ENCODE peak calls at places on chromosomes 1 and 21, in five cellular contexts. C is thoracic aorta, B is psoas muscle, A is uterus, W is body of pancreas. M is an unnamed sample.

GRCh38 chr1:48470506-48470905 is 1.5 kb downstream of the SPATA6 start:
- DNase-seq in B (peak; percentile 57), W (peak; percentile 29), C (no peak), A (peak; percentile 42), M (peak; percentile 57)

GRCh38 chr21:18354947-18355346 is 48.6 kb downstream of the TMPRSS15 start:
- DNase-seq in B (no peak), A (no peak), C (no peak), W (no peak), M (no peak)

GRCh38 chr1:65952692-65953091 is 160.0 kb downstream of the PDE4B start:
- DNase-seq in B (no peak), C (no peak), W (no peak), A (no peak), M (no peak)

GRCh38 chr1:80731241-80731894 is 1069.4 kb upstream of the ADGRL2 start:
- DNase-seq in C (no peak), A (no peak), B (no peak), W (peak; percentile 39), M (peak; percentile 88)

GRCh38 chr1:229092377-229093257 is 178.3 kb upstream of the RAB4A start:
- DNase-seq in A (no peak), W (no peak), C (no peak), B (no peak), M (no peak)

GRCh38 chr1:207079706-207080246 is 8.9 kb upstream of the C4BPB start:
- DNase-seq in W (no peak), B (no peak), A (no peak), C (no peak), M (no peak)

GRCh38 chr1:165129568-165130164 is 226.8 kb downstream of the LMX1A start:
- DNase-seq in A (no peak), C (no peak), W (peak; percentile 68), B (peak; percentile 71), M (peak; percentile 72)

GRCh38 chr1:931380-932177 is 7.9 kb downstream of the SAMD11 start:
- DNase-seq in W (no peak), C (no peak), A (no peak), B (no peak), M (no peak)

GRCh38 chr1:178575611-178576331 is 62.9 kb downstream of the TEX35 start:
- DNase-seq in C (no peak), A (no peak), W (no peak), B (no peak), M (no peak)

GRCh38 chr1:59085101-59085500 is 211.8 kb upstream of the FGGY start:
- DNase-seq in A (no peak), C (no peak), W (no peak), B (no peak), M (no peak)

GRCh38 chr1:245301921-245302320 is 147.1 kb downstream of the KIF26B start:
- DNase-seq in C (no peak), B (no peak), W (no peak), A (no peak), M (no peak)

GRCh38 chr1:31241321-31241720 is 1.6 kb upstream of the NKAIN1 start:
- DNase-seq in A (no peak), B (no peak), W (no peak), C (no peak), M (no peak)

GRCh38 chr1:152998476-152998875 is 3.1 kb upstream of the SPRR3 start:
- DNase-seq in B (no peak), W (no peak), A (no peak), C (no peak), M (no peak)

GRCh38 chr21:33229099-33229775 is 501 bp upstream of the IFNAR2 start:
- DNase-seq in A (no peak), W (no peak), C (no peak), B (no peak), M (no peak)

GRCh38 chr1:230701895-230702768 is 11.8 kb downstream of the AGT start:
- DNase-seq in A (no peak), C (no peak), W (no peak), B (no peak), M (no peak)

GRCh38 chr1:202805886-202806511 is 2.2 kb downstream of the KDM5B start:
- DNase-seq in A (no peak), B (no peak), W (no peak), C (no peak), M (no peak)

GRCh38 chr1:4512622-4513021 is 141.8 kb upstream of the AJAP1 start:
- DNase-seq in A (peak; percentile 53), W (no peak), C (no peak), B (no peak), M (no peak)

GRCh38 chr1:43564617-43565348 is 34.1 kb downstream of the PTPRF start:
- DNase-seq in A (no peak), B (no peak), C (no peak), W (no peak), M (no peak)

GRCh38 chr1:239819075-239819474 is 272.6 kb upstream of the FMN2 start:
- DNase-seq in W (no peak), A (no peak), C (no peak), B (no peak), M (no peak)

GRCh38 chr1:46772571-46772970 is 26.3 kb upstream of the CYP4B1 start:
- DNase-seq in B (peak; percentile 61), W (no peak), C (no peak), A (no peak), M (no peak)

GRCh38 chr1:245856944-245857531 is 650.0 kb downstream of the SMYD3 start:
- DNase-seq in B (no peak), C (no peak), A (no peak), W (no peak), M (no peak)

GRCh38 chr21:15687208-15687607 is 42.6 kb upstream of the USP25 start:
- DNase-seq in W (no peak), C (no peak), B (no peak), A (no peak), M (no peak)

GRCh38 chr1:117952386-117952785 is 22.8 kb downstream of the WDR3 start:
- DNase-seq in C (no peak), W (no peak), B (no peak), A (no peak), M (no peak)

GRCh38 chr1:100440075-100440809 is 87.9 kb downstream of the CDC14A start:
- DNase-seq in C (no peak), W (no peak), B (no peak), A (no peak), M (peak; percentile 30)

GRCh38 chr1:93595266-93595665 is 86.4 kb downstream of the BCAR3 start:
- DNase-seq in B (no peak), C (no peak), W (no peak), A (no peak), M (no peak)

GRCh38 chr1:93592636-93592949 is 89.0 kb downstream of the BCAR3 start:
- DNase-seq in W (no peak), B (no peak), C (no peak), A (no peak), M (no peak)

GRCh38 chr1:93594603-93594880 is 87.1 kb downstream of the BCAR3 start:
- DNase-seq in W (no peak), C (no peak), A (no peak), B (no peak), M (no peak)

GRCh38 chr1:93595749-93596148 is 85.9 kb downstream of the BCAR3 start:
- DNase-seq in C (no peak), B (no peak), A (no peak), W (no peak), M (no peak)

GRCh38 chr1:93593868-93594602 is 87.6 kb downstream of the BCAR3 start:
- DNase-seq in W (no peak), B (no peak), A (no peak), C (no peak), M (no peak)
- H3K4me1 ChIP-seq in W (peaks cover 43% of the 10 kb centered on the region), B (peaks cover 78% of the 10 kb centered on the region), A (no peaks in the 10 kb centered on the region), C (peaks cover 31% of the 10 kb centered on the region), M (peaks cover 82% of the 10 kb centered on the region)

GRCh38 chr1:70039485-70039884 is 165.9 kb downstream of the LRRC40 start:
- DNase-seq in A (no peak), B (no peak), C (no peak), W (no peak), M (no peak)

GRCh38 chr1:70033934-70034333 is 171.4 kb downstream of the LRRC40 start:
- DNase-seq in A (no peak), W (no peak), B (no peak), C (no peak), M (no peak)

GRCh38 chr1:70033266-70033873 is 172.0 kb downstream of the LRRC40 start:
- DNase-seq in B (no peak), A (no peak), W (no peak), C (no peak), M (no peak)

GRCh38 chr1:70038025-70038424 is 167.4 kb downstream of the LRRC40 start:
- DNase-seq in C (no peak), B (no peak), A (no peak), W (no peak), M (no peak)

DNA sequence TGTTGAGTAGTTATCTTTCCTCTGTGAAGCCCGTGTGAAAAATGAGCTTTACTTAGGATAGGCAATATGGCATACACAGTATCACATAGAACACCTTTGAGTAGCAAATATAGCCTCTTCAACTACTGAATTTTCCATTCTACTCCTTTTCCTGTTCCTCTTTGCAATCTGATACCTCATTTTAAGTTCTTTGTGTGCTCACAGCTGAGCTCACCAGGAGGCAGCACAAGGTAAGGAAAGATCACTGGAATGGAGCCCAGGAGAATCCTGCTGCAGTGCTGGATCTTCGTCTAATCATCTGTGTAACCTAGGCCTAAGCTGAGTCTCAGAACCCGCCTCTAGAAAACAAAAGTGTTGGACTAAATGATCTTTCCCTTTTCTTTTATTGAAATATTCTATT is 171.0 kb downstream of the LRRC40 start:
- DNase-seq in A (no peak), W (no peak), C (no peak), B (no peak), M (no peak)
- TF ChIP-seq CTCF in A (no peak), W (no peak), C (no peak), B (no peak), M (no peak)

DNA sequence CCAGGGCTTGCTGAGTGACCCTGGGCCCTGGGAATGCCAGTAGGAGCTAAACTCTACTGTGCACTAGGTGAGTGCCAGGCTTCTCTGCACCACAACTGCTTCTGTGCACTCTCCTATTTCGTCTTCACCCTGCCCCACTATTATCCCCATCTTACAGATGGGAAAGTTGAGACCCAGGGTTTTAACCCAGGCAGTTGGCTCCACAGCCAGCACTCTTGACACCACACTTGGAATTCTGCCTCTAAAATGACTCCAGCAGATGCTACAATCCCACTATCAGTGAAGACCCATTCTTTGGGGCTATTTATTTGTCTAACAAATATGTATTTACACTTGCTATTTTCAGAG is 56.1 kb downstream of the FOXO6 start:
- DNase-seq in C (no peak), B (no peak), W (no peak), A (no peak), M (no peak)
- H3K4me1 ChIP-seq in C (peaks cover 4% of the 10 kb centered on the region), B (peaks cover 36% of the 10 kb centered on the region), W (peaks cover 10% of the 10 kb centered on the region), A (no peaks in the 10 kb centered on the region), M (peaks cover 11% of the 10 kb centered on the region)

DNA sequence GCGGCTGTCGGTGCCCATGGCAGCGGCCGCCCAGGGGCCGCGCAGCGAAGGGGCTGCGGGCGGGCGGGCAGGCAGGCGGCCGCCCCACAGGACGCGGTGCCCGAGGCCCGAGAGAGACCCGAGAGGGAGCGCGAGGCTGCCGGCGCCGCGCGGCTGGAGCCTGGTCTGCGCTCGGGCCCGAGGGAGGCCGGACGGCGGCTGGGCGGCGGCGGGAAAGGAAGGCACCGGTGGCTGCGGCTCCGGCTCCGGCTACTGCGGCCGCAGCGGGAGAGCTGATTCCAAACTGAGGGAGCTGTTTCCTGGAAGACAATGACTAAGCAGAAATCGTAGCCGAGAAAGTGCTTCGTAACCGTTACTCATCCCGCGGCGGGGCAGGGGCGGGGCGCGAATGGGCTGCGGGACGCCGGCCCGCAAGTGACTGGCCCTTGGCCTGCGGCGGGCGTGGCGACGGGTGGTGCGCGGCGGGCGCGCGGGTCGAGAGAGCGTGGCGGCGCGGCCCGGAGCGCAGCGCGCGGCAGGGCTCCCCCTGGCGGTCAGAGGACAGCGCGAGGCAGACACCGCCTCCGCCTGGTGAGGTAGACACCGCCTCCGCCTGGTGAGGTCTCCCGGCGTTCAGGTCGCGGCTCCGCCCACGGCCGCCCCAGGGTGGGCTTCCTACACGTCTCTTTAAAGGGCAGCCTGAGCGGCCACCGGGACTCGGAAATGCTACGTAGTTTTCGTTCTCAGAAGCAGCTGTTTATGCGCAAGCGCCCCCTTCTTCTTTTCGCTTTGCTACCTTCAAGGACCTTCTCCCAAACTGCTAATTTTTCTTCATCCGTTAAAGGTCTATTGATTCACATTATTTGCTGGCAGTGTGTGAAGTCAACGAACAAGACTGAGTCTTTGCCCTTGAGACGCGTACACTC is at the start of gene GCLM:
- DNase-seq in B (peak; percentile 97), W (peak; percentile 95), C (peak; percentile 82), A (peak; percentile 88), M (peak; percentile 94)
- TF ChIP-seq CTCF in B (peak; percentile 98), W (peak; percentile 89), C (peak; percentile 77), A (peak; percentile 95), M (peak; percentile 96)